ENCODE peak calls at places on chromosome 10, in ten cellular contexts. N, Z, V, R, S, W, L, X, P and C are unnamed samples. For H3K9me3, the result is how much of the 10 kb centered on the place peaks cover.

GRCh38 chr10:6114758-6115410 is 26.1 kb downstream of the RBM17 start:
- DNase-seq in N (no peak), Z (no peak), V (no peak), R (no peak), S (no peak), W (no peak), L (no peak), X (no peak), P (no peak), C (no peak)

GRCh38 chr10:110547139-110547761 is 20.2 kb upstream of the SMC3 start:
- DNase-seq in N (no peak), Z (no peak), V (no peak), R (no peak), S (no peak), W (no peak), L (no peak), X (no peak), P (no peak), C (no peak)

GRCh38 chr10:29555746-29556481 is 78.9 kb downstream of the SVIL start:
- DNase-seq in N (no peak), Z (no peak), V (no peak), R (no peak), S (no peak), W (no peak), L (no peak), X (no peak), P (no peak), C (peak)

GRCh38 chr10:85061401-85061800 is 733.0 kb downstream of the CCSER2 start:
- DNase-seq in N (no peak), Z (no peak), V (no peak), R (no peak), S (no peak), W (no peak), L (no peak), X (no peak), P (no peak), C (no peak)

GRCh38 chr10:74033724-74034123 is 35.8 kb downstream of the VCL start:
- DNase-seq in N (no peak), Z (no peak), V (no peak), R (no peak), S (no peak), W (no peak), L (no peak), X (no peak), P (no peak), C (no peak)

GRCh38 chr10:14953452-14954000 is 370 bp downstream of the DCLRE1C start:
- DNase-seq in N (peak), Z (peak), V (peak), R (peak), S (peak), W (peak), L (no peak), X (no peak), P (peak), C (no peak)

GRCh38 chr10:52129410-52130178 is 184.5 kb upstream of the DKK1 start:
- DNase-seq in N (no peak), Z (no peak), V (no peak), R (no peak), S (no peak), W (no peak), L (no peak), X (no peak), P (no peak), C (no peak)

GRCh38 chr10:28492093-28492492 is 40.8 kb upstream of the WAC start:
- DNase-seq in N (no peak), Z (no peak), V (no peak), R (no peak), S (no peak), W (no peak), L (no peak), X (no peak), P (no peak), C (no peak)

GRCh38 chr10:132294561-132295320 is 13.0 kb downstream of the STK32C start:
- DNase-seq in N (peak), Z (no peak), V (no peak), R (no peak), S (no peak), W (peak), L (no peak), X (peak), P (no peak), C (no peak)

GRCh38 chr10:113557389-113558321 is 4.8 kb downstream of the HABP2 start:
- DNase-seq in N (no peak), Z (no peak), V (no peak), R (no peak), S (no peak), W (no peak), L (no peak), X (peak), P (no peak), C (no peak)

GRCh38 chr10:109914966-109915365 is 8.3 kb downstream of the XPNPEP1 start:
- DNase-seq in N (no peak), Z (no peak), V (no peak), R (no peak), S (peak), W (no peak), L (peak), X (no peak), P (no peak), C (no peak)

GRCh38 chr10:18687195-18687594 is 28.0 kb downstream of the ARL5B start:
- DNase-seq in N (no peak), Z (no peak), V (no peak), R (no peak), S (no peak), W (no peak), L (no peak), X (no peak), P (no peak), C (no peak)

GRCh38 chr10:70295321-70295720 is 11.5 kb upstream of the NPFFR1 start:
- DNase-seq in N (no peak), Z (no peak), V (no peak), R (no peak), S (no peak), W (peak), L (no peak), X (no peak), P (peak), C (no peak)

GRCh38 chr10:5545778-5546710 is 21.3 kb downstream of the CALML3 start:
- DNase-seq in N (peak), Z (no peak), V (peak), R (no peak), S (peak), W (peak), L (no peak), X (peak), P (peak), C (peak)

GRCh38 chr10:18185621-18186020 is 45.4 kb downstream of the CACNB2 start:
- DNase-seq in N (no peak), Z (no peak), V (no peak), R (no peak), S (no peak), W (no peak), L (no peak), X (no peak), P (no peak), C (no peak)

GRCh38 chr10:120172371-120172770 is 279.8 kb downstream of the SEC23IP start:
- DNase-seq in N (no peak), Z (no peak), V (no peak), R (no peak), S (no peak), W (no peak), L (no peak), X (no peak), P (no peak), C (no peak)

GRCh38 chr10:97733256-97733655 is 3.7 kb upstream of the ZFYVE27 start:
- DNase-seq in N (no peak), Z (no peak), V (no peak), R (no peak), S (no peak), W (no peak), L (no peak), X (no peak), P (no peak), C (no peak)

GRCh38 chr10:120477723-120478270 is 20.8 kb downstream of the PLPP4 start:
- DNase-seq in N (no peak), Z (no peak), V (no peak), R (no peak), S (no peak), W (no peak), L (no peak), X (no peak), P (no peak), C (no peak)

GRCh38 chr10:70672165-70672992 is at the start of gene ADAMTS14:
- DNase-seq in N (peak), Z (no peak), V (no peak), R (no peak), S (no peak), W (no peak), L (peak), X (peak), P (peak), C (no peak)

GRCh38 chr10:11113156-11113555 is 95.5 kb downstream of the CELF2 start:
- DNase-seq in N (no peak), Z (no peak), V (no peak), R (no peak), S (no peak), W (no peak), L (peak), X (no peak), P (no peak), C (no peak)

GRCh38 chr10:24305551-24306506 is 96.9 kb downstream of the KIAA1217 start:
- DNase-seq in N (no peak), Z (no peak), V (no peak), R (no peak), S (no peak), W (no peak), L (no peak), X (no peak), P (no peak), C (no peak)

GRCh38 chr10:8481718-8482504 is 427.4 kb downstream of the GATA3 start:
- DNase-seq in N (no peak), Z (no peak), V (no peak), R (no peak), S (no peak), W (no peak), L (no peak), X (no peak), P (no peak), C (no peak)

GRCh38 chr10:75043256-75044121 is 68.0 kb upstream of the SAMD8 start:
- DNase-seq in N (peak), Z (no peak), V (no peak), R (no peak), S (no peak), W (peak), L (peak), X (peak), P (no peak), C (no peak)

GRCh38 chr10:55668326-55668922 is 692.6 kb downstream of the ZWINT start:
- DNase-seq in N (no peak), Z (no peak), V (no peak), R (no peak), S (no peak), W (no peak), L (no peak), X (peak), P (no peak), C (no peak)

GRCh38 chr10:93379366-93380042 is 102.6 kb downstream of the MYOF start:
- DNase-seq in N (no peak), Z (no peak), V (no peak), R (no peak), S (no peak), W (no peak), L (no peak), X (no peak), P (no peak), C (no peak)

GRCh38 chr10:86647773-86648705 is 6.3 kb upstream of the OPN4 start:
- DNase-seq in N (no peak), Z (no peak), V (peak), R (no peak), S (no peak), W (no peak), L (no peak), X (no peak), P (no peak), C (no peak)

GRCh38 chr10:93440591-93441012 is 41.5 kb downstream of the MYOF start:
- DNase-seq in N (no peak), Z (no peak), V (no peak), R (no peak), S (no peak), W (peak), L (no peak), X (no peak), P (no peak), C (peak)

GRCh38 chr10:33237736-33238624 is 96.5 kb downstream of the NRP1 start:
- DNase-seq in N (no peak), Z (no peak), V (no peak), R (no peak), S (no peak), W (no peak), L (no peak), X (peak), P (no peak), C (no peak)

GRCh38 chr10:110498087-110498981 is 627 bp downstream of the DUSP5 start:
- DNase-seq in N (peak), Z (no peak), V (peak), R (no peak), S (peak), W (peak), L (peak), X (peak), P (peak), C (peak)

GRCh38 chr10:10313099-10313875 is 704.4 kb upstream of the CELF2 start:
- DNase-seq in N (no peak), Z (no peak), V (no peak), R (no peak), S (no peak), W (no peak), L (no peak), X (no peak), P (no peak), C (no peak)

DNA sequence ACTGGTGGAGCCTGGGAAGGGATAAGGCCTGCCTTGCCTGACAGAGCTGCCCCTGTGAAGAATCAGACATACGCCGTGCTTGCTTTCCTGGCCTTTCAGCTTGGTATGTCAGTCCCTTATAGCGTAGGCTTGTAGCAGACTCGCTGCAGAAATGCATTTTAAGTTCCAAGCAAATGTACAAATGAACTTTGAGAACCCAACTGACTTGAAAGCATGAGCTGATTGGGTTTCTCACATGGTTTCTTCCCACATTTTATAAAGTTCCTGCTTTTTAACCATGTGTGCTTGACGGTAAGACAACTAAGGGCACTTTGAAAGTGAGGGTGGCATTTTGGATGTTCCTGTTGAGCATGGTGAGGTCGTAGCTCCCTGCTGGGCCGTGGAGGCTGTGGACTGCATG is 62.6 kb downstream of the CCNY start:
- DNase-seq in N (no peak), Z (no peak), V (no peak), R (no peak), S (no peak), W (no peak), L (no peak), X (no peak), P (no peak), C (no peak)
- H3K9me3 ChIP-seq in N (under half), Z (under half), V (under half), R (under half), S (under half), W (under half), L (under half), X (under half), P (under half), C (under half)

GRCh38 chr10:59741048-59741447 is 12.2 kb downstream of the MRLN start:
- DNase-seq in N (no peak), Z (no peak), V (no peak), R (no peak), S (no peak), W (no peak), L (no peak), X (no peak), P (no peak), C (no peak)
- H3K27ac ChIP-seq in N (no peak), Z (peak), V (no peak), R (no peak), S (peak), W (no peak), L (no peak), X (no peak), P (no peak), C (no peak)

GRCh38 chr10:50379652-50380051 is 128.3 kb upstream of the ASAH2 start:
- DNase-seq in N (no peak), Z (no peak), V (no peak), R (no peak), S (no peak), W (no peak), L (no peak), X (no peak), P (peak), C (no peak)

GRCh38 chr10:50381637-50382036 is 130.3 kb upstream of the ASAH2 start:
- DNase-seq in N (no peak), Z (no peak), V (no peak), R (no peak), S (no peak), W (no peak), L (no peak), X (no peak), P (no peak), C (no peak)

GRCh38 chr10:50384839-50385238 is 133.5 kb upstream of the ASAH2 start:
- DNase-seq in N (no peak), Z (no peak), V (no peak), R (no peak), S (no peak), W (no peak), L (no peak), X (no peak), P (no peak), C (no peak)

GRCh38 chr10:50384238-50384637 is 132.9 kb upstream of the ASAH2 start:
- DNase-seq in N (no peak), Z (no peak), V (no peak), R (no peak), S (no peak), W (no peak), L (no peak), X (no peak), P (no peak), C (no peak)

DNA sequence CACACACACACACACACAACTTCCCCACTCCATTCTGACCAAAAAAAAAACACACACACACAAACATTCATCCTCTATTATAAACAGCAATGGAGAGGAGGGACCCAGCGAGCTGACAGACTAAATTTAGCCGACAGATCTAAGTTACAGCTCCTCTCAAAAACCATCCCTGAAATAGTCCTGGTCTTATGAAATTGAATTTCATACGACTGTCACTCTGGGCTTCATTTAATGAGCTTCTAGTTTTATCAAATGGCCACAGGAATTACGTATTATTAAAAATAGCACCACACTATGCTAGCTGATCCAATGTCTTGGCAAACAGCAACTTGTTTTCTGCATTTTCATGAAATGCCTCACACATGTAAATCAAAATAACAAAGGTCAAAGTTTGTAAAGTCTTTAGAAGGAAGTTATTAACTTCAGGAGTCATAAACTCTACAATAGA is 131.3 kb upstream of the ASAH2 start:
- DNase-seq in N (no peak), Z (no peak), V (no peak), R (no peak), S (no peak), W (no peak), L (no peak), X (no peak), P (no peak), C (no peak)
- H3K4me3 ChIP-seq in N (no peak), Z (no peak), V (no peak), R (no peak), S (no peak), W (no peak), L (no peak), X (no peak), P (no peak), C (no peak)

DNA sequence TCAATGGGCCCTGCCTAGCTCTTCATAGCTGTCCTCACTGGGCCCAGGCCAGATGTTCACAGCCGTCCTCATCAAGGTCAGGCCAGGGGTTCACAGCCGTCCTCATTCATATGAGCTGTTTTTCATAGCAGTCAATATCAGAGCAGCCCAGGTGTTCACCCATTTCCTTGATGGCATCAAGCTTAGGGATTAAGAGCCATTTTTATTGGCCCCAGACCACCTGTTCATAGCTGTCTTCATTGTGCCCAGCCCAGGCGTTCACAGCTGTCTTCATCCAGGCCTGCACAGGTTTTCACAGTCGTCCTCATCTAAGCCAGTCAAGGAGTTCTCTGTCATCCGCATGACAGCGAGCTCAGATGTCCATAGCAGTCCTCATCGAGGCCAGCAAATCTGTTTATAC is 9.4 kb downstream of the FRG2B start:
- DNase-seq in N (no peak), Z (no peak), V (no peak), R (no peak), S (no peak), W (no peak), L (no peak), X (no peak), P (no peak), C (no peak)
- H3K9me3 ChIP-seq in N (under half), Z (under half), V (under half), R (under half), S (under half), W (under half), L (under half), X (half or more), P (under half), C (under half)

GRCh38 chr10:27104919-27105318 is 4.6 kb upstream of the ANKRD26 start:
- DNase-seq in N (no peak), Z (no peak), V (no peak), R (no peak), S (no peak), W (no peak), L (peak), X (no peak), P (no peak), C (no peak)

GRCh38 chr10:27100800-27101347 is 580 bp upstream of the ANKRD26 start:
- DNase-seq in N (no peak), Z (no peak), V (no peak), R (no peak), S (no peak), W (no peak), L (peak), X (no peak), P (no peak), C (no peak)

GRCh38 chr10:27099916-27100799 is at the start of gene ANKRD26:
- DNase-seq in N (peak), Z (peak), V (peak), R (peak), S (peak), W (peak), L (peak), X (peak), P (peak), C (peak)

DNA sequence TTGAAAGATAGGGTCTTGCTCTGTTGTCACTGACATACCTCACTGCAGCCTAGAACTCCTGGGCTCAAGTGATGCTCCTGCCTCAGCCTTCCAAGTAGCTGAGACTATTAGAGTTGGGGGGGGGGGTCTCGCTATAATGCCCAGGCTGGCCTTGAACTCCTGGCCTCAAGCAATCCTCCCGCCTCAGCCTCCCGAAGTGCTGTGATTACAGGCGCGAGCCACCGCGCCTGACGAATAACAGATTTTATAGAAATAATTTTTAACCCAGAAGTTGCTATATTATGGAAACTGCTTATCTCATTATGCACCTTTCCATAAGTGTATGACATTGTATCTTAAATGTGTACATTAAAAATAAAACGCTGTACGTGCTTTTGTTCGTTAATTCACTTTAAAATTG is 846 bp downstream of the ANKRD26 start:
- DNase-seq in N (no peak), Z (no peak), V (no peak), R (no peak), S (no peak), W (no peak), L (no peak), X (no peak), P (no peak), C (no peak)
- H3K27ac ChIP-seq in N (peak), Z (peak), V (peak), R (peak), S (peak), W (peak), L (peak), X (no peak), P (peak), C (peak)

GRCh38 chr10:88104213-88104612 is 240.8 kb downstream of the PTEN start:
- DNase-seq in N (no peak), Z (no peak), V (no peak), R (no peak), S (no peak), W (no peak), L (no peak), X (no peak), P (no peak), C (no peak)
- H3K4me3 ChIP-seq in N (no peak), Z (no peak), V (no peak), R (no peak), S (no peak), W (no peak), L (no peak), X (no peak), P (no peak), C (no peak)